ENCODE peak calls at places on chromosomes 12 and 14, in nine cellular contexts. One of them, this sample, is unnamed.

GRCh38 chr12:109696485-109697269 is 16.9 kb upstream of the FAM222A start:
- DNase-seq in Caco-2: no peak
- DNase-seq in WERI-Rb-1: no peak
- DNase-seq in astrocyte of the cerebellum: no peak
- DNase-seq in dorsolateral prefrontal cortex: no peak
- DNase-seq in spleen: peak; percentile 30
- DNase-seq in IMR-90: peak; percentile 16
- DNase-seq in ascending aorta: no peak
- DNase-seq in ovary: no peak
- DNase-seq in this sample: no peak

GRCh38 chr14:24368562-24369252 is 723 bp downstream of the NFATC4 start:
- DNase-seq in astrocyte of the cerebellum: peak; percentile 18
- DNase-seq in WERI-Rb-1: peak; percentile 92
- DNase-seq in ascending aorta: peak; percentile 84
- DNase-seq in dorsolateral prefrontal cortex: no peak
- DNase-seq in spleen: peak; percentile 76
- DNase-seq in ovary: peak; percentile 91
- DNase-seq in Caco-2: no peak
- DNase-seq in IMR-90: peak; percentile 74
- DNase-seq in this sample: no peak

GRCh38 chr12:48924617-48925217 is 575 bp downstream of the FKBP11 start:
- DNase-seq in dorsolateral prefrontal cortex: no peak
- DNase-seq in WERI-Rb-1: peak; percentile 56
- DNase-seq in Caco-2: peak; percentile 81
- DNase-seq in astrocyte of the cerebellum: no peak
- DNase-seq in IMR-90: peak; percentile 46
- DNase-seq in spleen: peak; percentile 92
- DNase-seq in ovary: peak; percentile 52
- DNase-seq in ascending aorta: peak; percentile 71
- DNase-seq in this sample: no peak

GRCh38 chr12:64633940-64634337 is 23.6 kb downstream of the RASSF3 start:
- DNase-seq in ascending aorta: peak; percentile 84
- DNase-seq in WERI-Rb-1: no peak
- DNase-seq in dorsolateral prefrontal cortex: no peak
- DNase-seq in spleen: no peak
- DNase-seq in IMR-90: peak; percentile 83
- DNase-seq in astrocyte of the cerebellum: peak; percentile 37
- DNase-seq in ovary: no peak
- DNase-seq in Caco-2: peak; percentile 53
- DNase-seq in this sample: peak; percentile 73

GRCh38 chr12:24478254-24478653 is 470.6 kb downstream of the BCAT1 start:
- DNase-seq in spleen: no peak
- DNase-seq in ovary: no peak
- DNase-seq in astrocyte of the cerebellum: peak; percentile 51
- DNase-seq in Caco-2: no peak
- DNase-seq in WERI-Rb-1: no peak
- DNase-seq in dorsolateral prefrontal cortex: no peak
- DNase-seq in ascending aorta: no peak
- DNase-seq in IMR-90: no peak
- DNase-seq in this sample: no peak

GRCh38 chr14:61103541-61104339 is 122.7 kb downstream of the SLC38A6 start:
- DNase-seq in IMR-90: peak; percentile 99
- DNase-seq in astrocyte of the cerebellum: peak; percentile 94
- DNase-seq in dorsolateral prefrontal cortex: no peak
- DNase-seq in Caco-2: peak; percentile 48
- DNase-seq in WERI-Rb-1: peak; percentile 14
- DNase-seq in ovary: no peak
- DNase-seq in ascending aorta: peak; percentile 91
- DNase-seq in spleen: no peak
- DNase-seq in this sample: peak; percentile 78

GRCh38 chr12:21371050-21371449 is 1.7 kb upstream of the IAPP start:
- DNase-seq in ascending aorta: no peak
- DNase-seq in Caco-2: no peak
- DNase-seq in dorsolateral prefrontal cortex: no peak
- DNase-seq in ovary: no peak
- DNase-seq in astrocyte of the cerebellum: no peak
- DNase-seq in spleen: no peak
- DNase-seq in IMR-90: no peak
- DNase-seq in WERI-Rb-1: no peak
- DNase-seq in this sample: no peak

GRCh38 chr12:74646831-74647230 is 109.2 kb downstream of the ATXN7L3B start:
- DNase-seq in astrocyte of the cerebellum: peak; percentile 3
- DNase-seq in dorsolateral prefrontal cortex: no peak
- DNase-seq in ovary: no peak
- DNase-seq in spleen: no peak
- DNase-seq in WERI-Rb-1: no peak
- DNase-seq in Caco-2: no peak
- DNase-seq in ascending aorta: no peak
- DNase-seq in IMR-90: no peak
- DNase-seq in this sample: no peak

GRCh38 chr14:82621881-82622450 is 1088.3 kb upstream of the SEL1L start:
- DNase-seq in dorsolateral prefrontal cortex: no peak
- DNase-seq in WERI-Rb-1: peak; percentile 14
- DNase-seq in astrocyte of the cerebellum: no peak
- DNase-seq in Caco-2: peak; percentile 26
- DNase-seq in spleen: no peak
- DNase-seq in ascending aorta: no peak
- DNase-seq in IMR-90: no peak
- DNase-seq in ovary: no peak
- DNase-seq in this sample: no peak

GRCh38 chr12:51534216-51534615 is 56.8 kb upstream of the SCN8A start:
- DNase-seq in IMR-90: no peak
- DNase-seq in ovary: no peak
- DNase-seq in Caco-2: no peak
- DNase-seq in spleen: no peak
- DNase-seq in WERI-Rb-1: no peak
- DNase-seq in dorsolateral prefrontal cortex: no peak
- DNase-seq in astrocyte of the cerebellum: no peak
- DNase-seq in ascending aorta: no peak
- DNase-seq in this sample: no peak

GRCh38 chr14:68688872-68689371 is 103.9 kb downstream of the ZFP36L1 start:
- DNase-seq in ovary: peak; percentile 74
- DNase-seq in Caco-2: no peak
- DNase-seq in ascending aorta: no peak
- DNase-seq in dorsolateral prefrontal cortex: no peak
- DNase-seq in astrocyte of the cerebellum: no peak
- DNase-seq in IMR-90: peak; percentile 76
- DNase-seq in spleen: no peak
- DNase-seq in WERI-Rb-1: peak; percentile 36
- DNase-seq in this sample: no peak
- TF ChIP-seq CTCF in ovary: no peak
- TF ChIP-seq CTCF in Caco-2: no peak
- TF ChIP-seq CTCF in ascending aorta: no peak
- TF ChIP-seq CTCF in dorsolateral prefrontal cortex: no peak
- TF ChIP-seq CTCF in astrocyte of the cerebellum: no peak
- TF ChIP-seq CTCF in IMR-90: peak; percentile 36
- TF ChIP-seq CTCF in spleen: no peak
- TF ChIP-seq CTCF in WERI-Rb-1: peak; percentile 25
- TF ChIP-seq CTCF in this sample: no peak

DNA sequence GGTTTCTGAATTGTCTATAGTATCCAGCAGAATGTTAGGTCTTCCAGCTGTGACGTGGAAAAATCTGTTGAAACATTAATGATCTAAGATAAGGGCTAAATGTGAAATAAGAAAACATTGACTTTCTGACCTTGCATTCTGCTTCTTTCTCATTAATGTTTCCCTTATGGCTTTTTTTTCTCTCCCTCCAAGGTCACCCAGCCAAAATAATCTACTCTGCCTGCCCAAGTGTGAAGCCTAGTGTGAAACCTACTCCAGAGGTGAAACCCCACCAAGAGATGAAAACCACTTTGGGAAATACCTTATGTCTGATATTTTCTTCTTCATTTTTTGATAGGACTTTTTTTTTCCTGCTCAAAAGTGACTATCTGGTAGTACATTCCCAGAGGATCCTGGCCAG is 108.0 kb downstream of the SSPN start:
- DNase-seq in ovary: no peak
- DNase-seq in Caco-2: no peak
- DNase-seq in WERI-Rb-1: no peak
- DNase-seq in IMR-90: no peak
- DNase-seq in astrocyte of the cerebellum: no peak
- DNase-seq in ascending aorta: no peak
- DNase-seq in dorsolateral prefrontal cortex: no peak
- DNase-seq in spleen: no peak
- DNase-seq in this sample: no peak
- H3K4me3 ChIP-seq in ovary: no peak overlapping the region
- H3K4me3 ChIP-seq in Caco-2: no peak overlapping the region
- H3K4me3 ChIP-seq in WERI-Rb-1: no peak overlapping the region
- H3K4me3 ChIP-seq in IMR-90: no peak overlapping the region
- H3K4me3 ChIP-seq in astrocyte of the cerebellum: no peak overlapping the region
- H3K4me3 ChIP-seq in ascending aorta: no peak overlapping the region
- H3K4me3 ChIP-seq in dorsolateral prefrontal cortex: no peak overlapping the region
- H3K4me3 ChIP-seq in spleen: no peak overlapping the region
- H3K4me3 ChIP-seq in this sample: no peak overlapping the region

GRCh38 chr14:75317148-75317547 is 38.5 kb downstream of the FOS start:
- DNase-seq in ascending aorta: peak; percentile 21
- DNase-seq in ovary: no peak
- DNase-seq in astrocyte of the cerebellum: no peak
- DNase-seq in IMR-90: no peak
- DNase-seq in spleen: no peak
- DNase-seq in dorsolateral prefrontal cortex: no peak
- DNase-seq in WERI-Rb-1: no peak
- DNase-seq in Caco-2: no peak
- DNase-seq in this sample: no peak

GRCh38 chr14:75310295-75311059 is 31.8 kb downstream of the FOS start:
- DNase-seq in WERI-Rb-1: no peak
- DNase-seq in ovary: peak; percentile 94
- DNase-seq in dorsolateral prefrontal cortex: peak; percentile 85
- DNase-seq in Caco-2: no peak
- DNase-seq in astrocyte of the cerebellum: peak; percentile 85
- DNase-seq in IMR-90: peak; percentile 86
- DNase-seq in ascending aorta: peak; percentile 94
- DNase-seq in spleen: no peak
- DNase-seq in this sample: no peak

GRCh38 chr14:75319021-75319420 is 40.4 kb downstream of the FOS start:
- DNase-seq in IMR-90: no peak
- DNase-seq in ascending aorta: peak; percentile 27
- DNase-seq in Caco-2: no peak
- DNase-seq in WERI-Rb-1: no peak
- DNase-seq in dorsolateral prefrontal cortex: no peak
- DNase-seq in astrocyte of the cerebellum: no peak
- DNase-seq in ovary: no peak
- DNase-seq in spleen: no peak
- DNase-seq in this sample: no peak

GRCh38 chr14:75318353-75318752 is 39.7 kb downstream of the FOS start:
- DNase-seq in WERI-Rb-1: no peak
- DNase-seq in IMR-90: no peak
- DNase-seq in dorsolateral prefrontal cortex: no peak
- DNase-seq in spleen: no peak
- DNase-seq in ovary: no peak
- DNase-seq in astrocyte of the cerebellum: no peak
- DNase-seq in ascending aorta: peak; percentile 34
- DNase-seq in Caco-2: peak; percentile 58
- DNase-seq in this sample: no peak

GRCh38 chr14:75315143-75315542 is 36.5 kb downstream of the FOS start:
- DNase-seq in ascending aorta: peak; percentile 64
- DNase-seq in astrocyte of the cerebellum: peak; percentile 81
- DNase-seq in ovary: no peak
- DNase-seq in spleen: no peak
- DNase-seq in dorsolateral prefrontal cortex: no peak
- DNase-seq in IMR-90: peak; percentile 52
- DNase-seq in Caco-2: no peak
- DNase-seq in WERI-Rb-1: no peak
- DNase-seq in this sample: no peak
- TF ChIP-seq CTCF in ascending aorta: no peak
- TF ChIP-seq CTCF in astrocyte of the cerebellum: no peak
- TF ChIP-seq CTCF in ovary: no peak
- TF ChIP-seq CTCF in spleen: no peak
- TF ChIP-seq CTCF in dorsolateral prefrontal cortex: no peak
- TF ChIP-seq CTCF in IMR-90: no peak
- TF ChIP-seq CTCF in Caco-2: no peak
- TF ChIP-seq CTCF in WERI-Rb-1: no peak
- TF ChIP-seq CTCF in this sample: no peak

GRCh38 chr12:105329926-105330282 is 587 bp upstream of the C12orf75 start:
- DNase-seq in dorsolateral prefrontal cortex: no peak
- DNase-seq in ascending aorta: no peak
- DNase-seq in WERI-Rb-1: no peak
- DNase-seq in IMR-90: no peak
- DNase-seq in astrocyte of the cerebellum: no peak
- DNase-seq in Caco-2: no peak
- DNase-seq in ovary: no peak
- DNase-seq in spleen: no peak
- DNase-seq in this sample: no peak

GRCh38 chr12:105332925-105333324 is 2.4 kb downstream of the C12orf75 start:
- DNase-seq in Caco-2: no peak
- DNase-seq in WERI-Rb-1: no peak
- DNase-seq in IMR-90: no peak
- DNase-seq in spleen: no peak
- DNase-seq in ascending aorta: no peak
- DNase-seq in ovary: no peak
- DNase-seq in astrocyte of the cerebellum: no peak
- DNase-seq in dorsolateral prefrontal cortex: no peak
- DNase-seq in this sample: no peak

GRCh38 chr12:105330283-105330937 is at the start of gene C12orf75:
- DNase-seq in dorsolateral prefrontal cortex: peak; percentile 61
- DNase-seq in Caco-2: peak; percentile 92
- DNase-seq in ascending aorta: peak; percentile 88
- DNase-seq in IMR-90: peak; percentile 68
- DNase-seq in astrocyte of the cerebellum: peak; percentile 34
- DNase-seq in ovary: peak; percentile 74
- DNase-seq in WERI-Rb-1: peak; percentile 91
- DNase-seq in spleen: peak; percentile 93
- DNase-seq in this sample: no peak

GRCh38 chr12:105330938-105331804 is 680 bp downstream of the C12orf75 start:
- DNase-seq in ovary: peak; percentile 34
- DNase-seq in ascending aorta: no peak
- DNase-seq in IMR-90: no peak
- DNase-seq in Caco-2: no peak
- DNase-seq in WERI-Rb-1: peak; percentile 37
- DNase-seq in dorsolateral prefrontal cortex: no peak
- DNase-seq in astrocyte of the cerebellum: no peak
- DNase-seq in spleen: peak; percentile 86
- DNase-seq in this sample: no peak

DNA sequence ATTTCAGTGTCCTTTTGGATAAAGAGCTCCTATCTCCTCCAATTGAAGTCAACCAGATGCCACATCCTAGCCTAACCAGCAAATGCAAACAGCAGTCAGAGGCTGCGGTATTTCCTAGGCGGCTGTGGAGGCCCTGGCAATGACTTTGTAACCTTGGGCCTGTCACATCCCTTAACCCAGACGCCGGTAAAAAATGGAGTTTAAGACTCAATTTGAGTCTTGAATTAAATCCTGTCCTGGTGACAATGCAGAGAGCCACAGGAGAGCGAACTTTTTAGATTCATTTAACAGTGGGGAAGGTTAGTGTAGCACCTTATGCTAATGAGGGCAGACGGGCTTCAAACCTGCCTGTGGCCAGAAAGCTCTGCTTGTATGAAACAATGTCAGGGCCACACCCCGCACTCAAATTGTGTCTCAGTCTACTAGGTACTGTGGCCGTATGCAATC is 1.3 kb downstream of the C12orf75 start:
- DNase-seq in Caco-2: no peak
- DNase-seq in WERI-Rb-1: no peak
- DNase-seq in ovary: no peak
- DNase-seq in ascending aorta: no peak
- DNase-seq in IMR-90: no peak
- DNase-seq in spleen: no peak
- DNase-seq in astrocyte of the cerebellum: no peak
- DNase-seq in dorsolateral prefrontal cortex: no peak
- DNase-seq in this sample: no peak
- H3K4me3 ChIP-seq in Caco-2: peak overlapping the region; percentile 56
- H3K4me3 ChIP-seq in WERI-Rb-1: no peak overlapping the region
- H3K4me3 ChIP-seq in ovary: no peak overlapping the region
- H3K4me3 ChIP-seq in ascending aorta: peak overlapping the region; percentile 75
- H3K4me3 ChIP-seq in IMR-90: peak overlapping the region; percentile 96
- H3K4me3 ChIP-seq in spleen: peak overlapping the region; percentile 95
- H3K4me3 ChIP-seq in astrocyte of the cerebellum: peak overlapping the region; percentile 74
- H3K4me3 ChIP-seq in dorsolateral prefrontal cortex: no peak overlapping the region
- H3K4me3 ChIP-seq in this sample: peak overlapping the region; percentile 80

This sample was measured in epithelial cell of proximal tubule.